ENCODE peak calls at places on chromosome 22, in four cellular contexts. B, L, I and J are unnamed samples.

GRCh38 chr22:44068422-44069191 is 44.5 kb downstream of the PARVB start:
- DNase-seq in I (no peak), L (no peak), B (no peak), J (no peak)

GRCh38 chr22:42173183-42173926 is 42.7 kb upstream of the CYP2D6 start:
- DNase-seq in B (no peak), L (no peak), I (no peak), J (no peak)

GRCh38 chr22:50056214-50056972 is 1.7 kb downstream of the TTLL8 start:
- DNase-seq in I (no peak), B (no peak), L (no peak), J (no peak)

GRCh38 chr22:40928657-40929056 is 22.5 kb upstream of the RBX1 start:
- DNase-seq in I (no peak), B (peak), L (no peak), J (no peak)

GRCh38 chr22:43255299-43255698 is 68.4 kb upstream of the TTLL12 start:
- DNase-seq in I (no peak), L (no peak), B (no peak), J (no peak)

GRCh38 chr22:47127441-47127871 is 365.0 kb downstream of the TBC1D22A start:
- DNase-seq in B (no peak), I (no peak), L (no peak), J (no peak)

GRCh38 chr22:29056472-29056871 is 5.2 kb downstream of the C22orf31 start:
- DNase-seq in B (no peak), L (no peak), I (no peak), J (no peak)

GRCh38 chr22:30426395-30427353 is 1.1 kb downstream of the MTFP1 start:
- DNase-seq in L (peak), B (peak), I (peak), J (peak)

GRCh38 chr22:46851941-46852340 is 89.5 kb downstream of the TBC1D22A start:
- DNase-seq in L (no peak), B (no peak), I (no peak), J (no peak)

GRCh38 chr22:44361391-44362126 is 48.8 kb upstream of the SHISAL1 start:
- DNase-seq in I (no peak), B (no peak), L (no peak), J (no peak)

GRCh38 chr22:23213581-23214341 is 33.5 kb downstream of the BCR start:
- DNase-seq in L (no peak), B (no peak), I (no peak), J (no peak)

GRCh38 chr22:46029574-46030200 is 52.7 kb upstream of the WNT7B start:
- DNase-seq in I (no peak), B (no peak), L (peak), J (no peak)

GRCh38 chr22:33529424-33530113 is 390.7 kb downstream of the LARGE1 start:
- DNase-seq in L (peak), I (no peak), B (peak), J (peak)

GRCh38 chr22:44807232-44807631 is 54.9 kb downstream of the ARHGAP8 start:
- DNase-seq in B (no peak), I (no peak), L (no peak), J (no peak)

GRCh38 chr22:43346521-43346929 is 3.4 kb upstream of the SCUBE1 start:
- DNase-seq in B (peak), L (peak), I (peak), J (no peak)

GRCh38 chr22:28904211-28904808 is 20.9 kb downstream of the ZNRF3 start:
- DNase-seq in B (no peak), L (peak), I (no peak), J (peak)

GRCh38 chr22:45503071-45503815 is 560 bp downstream of the FBLN1 start:
- DNase-seq in L (no peak), I (no peak), B (no peak), J (no peak)

GRCh38 chr22:35070451-35071093 is 4.6 kb downstream of the ISX start:
- DNase-seq in L (no peak), I (peak), B (no peak), J (no peak)

GRCh38 chr22:32830473-32830872 is 29.0 kb downstream of the TIMP3 start:
- DNase-seq in B (no peak), L (peak), I (no peak), J (no peak)

GRCh38 chr22:25492162-25492561 is 72.3 kb upstream of the GRK3 start:
- DNase-seq in L (no peak), I (no peak), B (no peak), J (no peak)

GRCh38 chr22:17804331-17805080 is 30.2 kb upstream of the BID start:
- DNase-seq in L (no peak), B (no peak), I (no peak), J (no peak)

GRCh38 chr22:29300807-29301601 is 5.4 kb upstream of the GAS2L1 start:
- DNase-seq in B (no peak), L (no peak), I (no peak), J (no peak)

GRCh38 chr22:24333301-24333700 is 62.7 kb downstream of the SPECC1L start:
- DNase-seq in I (no peak), B (no peak), L (peak), J (peak)

GRCh38 chr22:23184100-23184763 is 3.9 kb downstream of the BCR start:
- DNase-seq in B (no peak), L (no peak), I (no peak), J (no peak)

GRCh38 chr22:40668611-40669390 is 10.5 kb upstream of the MCHR1 start:
- DNase-seq in B (peak), L (peak), I (no peak), J (peak)

GRCh38 chr22:26429458-26430238 is 588 bp downstream of the ASPHD2 start:
- DNase-seq in L (no peak), B (no peak), I (no peak), J (no peak)

GRCh38 chr22:39239561-39240423 is 5.0 kb downstream of the PDGFB start:
- DNase-seq in L (no peak), B (no peak), I (peak), J (no peak)

GRCh38 chr22:50215297-50216049 is 14.7 kb downstream of the SELENOO start:
- DNase-seq in B (no peak), L (no peak), I (no peak), J (no peak)

GRCh38 chr22:27581688-27582087 is 219.9 kb downstream of the MN1 start:
- DNase-seq in B (peak), I (peak), L (peak), J (peak)

GRCh38 chr22:46688949-46689348 is 49.1 kb downstream of the CERK start:
- DNase-seq in B (no peak), L (no peak), I (peak), J (no peak)

GRCh38 chr22:49367016-49367697 is 460.5 kb downstream of the BRD1 start:
- DNase-seq in I (peak), B (no peak), L (peak), J (no peak)

GRCh38 chr22:29004647-29005371 is 56.8 kb downstream of the C22orf31 start:
- DNase-seq in I (peak), B (no peak), L (peak), J (no peak)

GRCh38 chr22:49827307-49827852 is 293 bp downstream of the BRD1 start:
- DNase-seq in I (no peak), L (peak), B (peak), J (peak)

GRCh38 chr22:49733631-49734030 is 94.0 kb downstream of the BRD1 start:
- DNase-seq in L (no peak), B (no peak), I (no peak), J (no peak)

GRCh38 chr22:49754674-49755590 is 72.7 kb downstream of the BRD1 start:
- DNase-seq in I (no peak), L (no peak), B (no peak), J (no peak)

GRCh38 chr22:28379075-28379806 is 300.4 kb downstream of the TTC28 start:
- DNase-seq in I (no peak), L (no peak), B (peak), J (no peak)

GRCh38 chr22:42747701-42748513 is 27.2 kb upstream of the A4GALT start:
- DNase-seq in I (no peak), L (peak), B (peak), J (peak)

GRCh38 chr22:46549971-46550641 is 12.7 kb upstream of the CELSR1 start:
- DNase-seq in B (no peak), I (no peak), L (no peak), J (no peak)

GRCh38 chr22:48228468-48228867 is 1466.0 kb downstream of the TBC1D22A start:
- DNase-seq in B (no peak), L (no peak), I (no peak), J (no peak)
- TF ChIP-seq CTCF in B (no peak), L (no peak), I (no peak), J (no peak)

DNA sequence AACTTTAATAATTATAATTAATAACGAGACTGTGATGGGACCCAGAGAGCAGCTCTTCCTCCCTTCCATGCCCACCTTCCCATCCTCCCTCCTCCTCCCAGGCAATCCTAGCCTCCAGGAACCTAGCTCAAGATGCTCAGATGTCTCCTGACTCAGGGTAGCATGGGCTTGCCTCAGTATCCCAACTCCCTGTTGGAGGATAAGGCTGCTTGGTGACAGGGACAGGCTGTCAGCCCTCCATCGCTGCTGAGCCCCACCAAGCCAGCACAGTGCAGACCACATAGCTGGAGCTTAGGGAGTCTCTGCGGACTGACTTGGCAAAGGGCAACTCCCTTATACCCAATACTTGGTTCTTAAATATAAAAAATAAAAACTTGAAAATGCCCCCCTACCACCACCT is 11.5 kb downstream of the MYH9 start:
- DNase-seq in I (no peak), L (no peak), B (no peak), J (no peak)
- H3K4me3 ChIP-seq in I (no peak), L (no peak), B (no peak), J (no peak)

GRCh38 chr22:37633693-37634504 is 5.6 kb upstream of the SH3BP1 start:
- DNase-seq in I (peak), L (peak), B (peak), J (peak)
- TF ChIP-seq CTCF in I (no peak), L (peak), B (peak), J (peak)

GRCh38 chr22:31752096-31752847 is 1.5 kb upstream of the DEPDC5 start:
- DNase-seq in I (no peak), L (no peak), B (no peak), J (no peak)

GRCh38 chr22:31749636-31750364 is at the start of gene PRR14L:
- DNase-seq in L (peak), B (peak), I (peak), J (peak)

GRCh38 chr22:31753005-31753633 is 700 bp upstream of the DEPDC5 start:
- DNase-seq in I (peak), L (peak), B (peak), J (no peak)

GRCh38 chr22:31748490-31748889 is 1.4 kb downstream of the PRR14L start:
- DNase-seq in I (no peak), B (no peak), L (peak), J (no peak)

GRCh38 chr22:31750365-31751284 is 693 bp upstream of the PRR14L start:
- DNase-seq in I (peak), L (no peak), B (no peak), J (no peak)
- H3K4me3 ChIP-seq in I (peak), L (peak), B (no peak), J (peak)

GRCh38 chr22:20128902-20129746 is 2.5 kb upstream of the ZDHHC8 start:
- DNase-seq in B (peak), I (peak), L (peak), J (peak)
- TF ChIP-seq CTCF in B (peak), I (no peak), L (peak), J (peak)